ENCODE peak calls at places on chromosomes 3 and 15, in seven cellular contexts. M, Z, X, U, P, R and C are unnamed samples.

GRCh38 chr15:84755736-84756527 is 7.5 kb downstream of the ZNF592 start:
- DNase-seq in M (no peak), Z (no peak), X (no peak), U (no peak), P (no peak), R (no peak), C (no peak)

GRCh38 chr3:195186041-195186709 is 84.8 kb downstream of the XXYLT1 start:
- DNase-seq in M (no peak), Z (peak), X (no peak), U (peak), P (no peak), R (no peak), C (no peak)

GRCh38 chr3:155763870-155764463 is 19.1 kb upstream of the PLCH1 start:
- DNase-seq in M (no peak), Z (no peak), X (no peak), U (no peak), P (no peak), R (no peak), C (no peak)

GRCh38 chr15:59657635-59658125 is 365 bp upstream of the GTF2A2 start:
- DNase-seq in M (no peak), Z (no peak), X (no peak), U (no peak), P (no peak), R (no peak), C (no peak)

GRCh38 chr3:151943539-151943938 is 70.1 kb downstream of the SUCNR1 start:
- DNase-seq in M (no peak), Z (no peak), X (no peak), U (no peak), P (no peak), R (no peak), C (no peak)

GRCh38 chr15:85024509-85025336 is 43.1 kb downstream of the PDE8A start:
- DNase-seq in M (peak), Z (no peak), X (no peak), U (no peak), P (no peak), R (no peak), C (no peak)

GRCh38 chr3:102532901-102533300 is 98.1 kb downstream of the ZPLD1 start:
- DNase-seq in M (peak), Z (peak), X (no peak), U (peak), P (no peak), R (no peak), C (no peak)

GRCh38 chr3:143167956-143168355 is 48.4 kb downstream of the CHST2 start:
- DNase-seq in M (peak), Z (no peak), X (no peak), U (no peak), P (no peak), R (no peak), C (no peak)

GRCh38 chr15:36449662-36450145 is 129.7 kb upstream of the CDIN1 start:
- DNase-seq in M (peak), Z (no peak), X (no peak), U (no peak), P (no peak), R (no peak), C (no peak)

GRCh38 chr3:41404601-41405000 is 205.3 kb downstream of the CTNNB1 start:
- DNase-seq in M (no peak), Z (no peak), X (no peak), U (no peak), P (no peak), R (no peak), C (no peak)

GRCh38 chr3:158789592-158789991 is 12.3 kb upstream of the MFSD1 start:
- DNase-seq in M (peak), Z (peak), X (no peak), U (peak), P (no peak), R (no peak), C (no peak)

GRCh38 chr3:187041362-187042061 is 97.8 kb downstream of the RPL39L start:
- DNase-seq in M (peak), Z (peak), X (no peak), U (peak), P (no peak), R (no peak), C (no peak)

GRCh38 chr3:100043271-100043670 is 71.0 kb downstream of the FILIP1L start:
- DNase-seq in M (no peak), Z (no peak), X (no peak), U (no peak), P (no peak), R (no peak), C (no peak)

GRCh38 chr15:64740361-64741170 is 34.8 kb downstream of the RBPMS2 start:
- DNase-seq in M (peak), Z (peak), X (no peak), U (peak), P (no peak), R (no peak), C (no peak)

GRCh38 chr3:101244212-101244575 is 76.2 kb downstream of the IMPG2 start:
- DNase-seq in M (peak), Z (no peak), X (no peak), U (no peak), P (no peak), R (no peak), C (no peak)

GRCh38 chr3:53804697-53805462 is 41.3 kb downstream of the CHDH start:
- DNase-seq in M (peak), Z (peak), X (no peak), U (no peak), P (no peak), R (no peak), C (no peak)

GRCh38 chr3:146634346-146634745 is 29.2 kb upstream of the PLSCR5 start:
- DNase-seq in M (no peak), Z (no peak), X (no peak), U (no peak), P (no peak), R (no peak), C (no peak)

GRCh38 chr15:77097921-77098320 is 27.0 kb upstream of the TSPAN3 start:
- DNase-seq in M (no peak), Z (no peak), X (no peak), U (no peak), P (no peak), R (no peak), C (no peak)

GRCh38 chr3:183285828-183286457 is 32.9 kb downstream of the B3GNT5 start:
- DNase-seq in M (peak), Z (peak), X (peak), U (peak), P (peak), R (peak), C (peak)

GRCh38 chr3:168071971-168072645 is 23.6 kb downstream of the GOLIM4 start:
- DNase-seq in M (no peak), Z (no peak), X (no peak), U (no peak), P (no peak), R (no peak), C (no peak)

GRCh38 chr3:10224794-10225660 is 23.2 kb upstream of the TATDN2 start:
- DNase-seq in M (peak), Z (peak), X (peak), U (peak), P (peak), R (peak), C (peak)

GRCh38 chr3:39505866-39506738 is 38.6 kb downstream of the MOBP start:
- DNase-seq in M (peak), Z (no peak), X (no peak), U (no peak), P (no peak), R (no peak), C (no peak)

GRCh38 chr3:194079702-194080172 is 56.2 kb upstream of the HES1 start:
- DNase-seq in M (no peak), Z (no peak), X (no peak), U (no peak), P (no peak), R (no peak), C (no peak)

GRCh38 chr3:129936757-129937156 is 37.8 kb upstream of the TRH start:
- DNase-seq in M (peak), Z (no peak), X (no peak), U (peak), P (no peak), R (peak), C (peak)

GRCh38 chr3:120098710-120099109 is 4.5 kb upstream of the GSK3B start:
- DNase-seq in M (no peak), Z (no peak), X (no peak), U (no peak), P (no peak), R (no peak), C (no peak)

GRCh38 chr3:44674211-44674610 is 25.7 kb downstream of the ZNF35 start:
- DNase-seq in M (no peak), Z (no peak), X (no peak), U (no peak), P (no peak), R (no peak), C (no peak)

GRCh38 chr3:128112406-128112968 is 11.1 kb downstream of the RUVBL1 start:
- DNase-seq in M (peak), Z (peak), X (peak), U (no peak), P (no peak), R (no peak), C (peak)

GRCh38 chr3:32392530-32393302 is 1.1 kb downstream of the CMTM7 start:
- DNase-seq in M (peak), Z (no peak), X (peak), U (no peak), P (peak), R (no peak), C (no peak)

GRCh38 chr3:190614466-190615384 is 100.8 kb downstream of the IL1RAP start:
- DNase-seq in M (peak), Z (no peak), X (no peak), U (peak), P (no peak), R (no peak), C (no peak)

GRCh38 chr3:66413151-66413751 is 87.6 kb downstream of the LRIG1 start:
- DNase-seq in M (peak), Z (no peak), X (no peak), U (no peak), P (no peak), R (no peak), C (no peak)